ENCODE peak calls at places on chromosomes 1 and 21, in five cellular contexts. One of them, this sample, is unnamed.

GRCh38 chr1:1550591-1551432 is 10.4 kb upstream of the TMEM240 start:
- DNase-seq in Daoy: no peak
- DNase-seq in Kasumi-1: peak; percentile 37
- DNase-seq in HT-29: peak; percentile 24
- DNase-seq in activated naive CD4-positive, alpha-beta T cell treated with anti-CD3 and anti-CD28 coated beads, Interleukin-2, amount 10 ng/mL, durations not matched to agents 7 days and 5 days: no peak
- DNase-seq in this sample: no peak

GRCh38 chr21:14243877-14244276 is 27.9 kb downstream of the RBM11 start:
- DNase-seq in activated naive CD4-positive, alpha-beta T cell treated with anti-CD3 and anti-CD28 coated beads, Interleukin-2, amount 10 ng/mL, durations not matched to agents 7 days and 5 days: no peak
- DNase-seq in Daoy: no peak
- DNase-seq in Kasumi-1: no peak
- DNase-seq in HT-29: no peak
- DNase-seq in this sample: peak; percentile 8

GRCh38 chr21:14259669-14260458 is 43.9 kb downstream of the RBM11 start:
- DNase-seq in Daoy: peak; percentile 29
- DNase-seq in HT-29: peak; percentile 60
- DNase-seq in Kasumi-1: peak; percentile 67
- DNase-seq in activated naive CD4-positive, alpha-beta T cell treated with anti-CD3 and anti-CD28 coated beads, Interleukin-2, amount 10 ng/mL, durations not matched to agents 7 days and 5 days: no peak
- DNase-seq in this sample: peak; percentile 81

GRCh38 chr1:173050865-173051264 is at the start of gene TNFSF18:
- DNase-seq in Daoy: peak; percentile 71
- DNase-seq in activated naive CD4-positive, alpha-beta T cell treated with anti-CD3 and anti-CD28 coated beads, Interleukin-2, amount 10 ng/mL, durations not matched to agents 7 days and 5 days: no peak
- DNase-seq in HT-29: no peak
- DNase-seq in Kasumi-1: no peak
- DNase-seq in this sample: no peak

GRCh38 chr1:78604643-78605042 is 15.6 kb upstream of the IFI44L start:
- DNase-seq in HT-29: no peak
- DNase-seq in Kasumi-1: no peak
- DNase-seq in Daoy: no peak
- DNase-seq in activated naive CD4-positive, alpha-beta T cell treated with anti-CD3 and anti-CD28 coated beads, Interleukin-2, amount 10 ng/mL, durations not matched to agents 7 days and 5 days: no peak
- DNase-seq in this sample: no peak

GRCh38 chr1:72481420-72481819 is 199.1 kb upstream of the NEGR1 start:
- DNase-seq in Daoy: no peak
- DNase-seq in Kasumi-1: no peak
- DNase-seq in HT-29: no peak
- DNase-seq in activated naive CD4-positive, alpha-beta T cell treated with anti-CD3 and anti-CD28 coated beads, Interleukin-2, amount 10 ng/mL, durations not matched to agents 7 days and 5 days: no peak
- DNase-seq in this sample: no peak

GRCh38 chr1:225152061-225152460 is 222.6 kb downstream of the DNAH14 start:
- DNase-seq in HT-29: no peak
- DNase-seq in activated naive CD4-positive, alpha-beta T cell treated with anti-CD3 and anti-CD28 coated beads, Interleukin-2, amount 10 ng/mL, durations not matched to agents 7 days and 5 days: no peak
- DNase-seq in Daoy: no peak
- DNase-seq in Kasumi-1: no peak
- DNase-seq in this sample: no peak

GRCh38 chr1:115680730-115681111 is 39.0 kb downstream of the VANGL1 start:
- DNase-seq in activated naive CD4-positive, alpha-beta T cell treated with anti-CD3 and anti-CD28 coated beads, Interleukin-2, amount 10 ng/mL, durations not matched to agents 7 days and 5 days: no peak
- DNase-seq in Kasumi-1: no peak
- DNase-seq in Daoy: no peak
- DNase-seq in HT-29: no peak
- DNase-seq in this sample: no peak

GRCh38 chr1:111948209-111949131 is 41.0 kb downstream of the KCND3 start:
- DNase-seq in activated naive CD4-positive, alpha-beta T cell treated with anti-CD3 and anti-CD28 coated beads, Interleukin-2, amount 10 ng/mL, durations not matched to agents 7 days and 5 days: no peak
- DNase-seq in Daoy: peak; percentile 94
- DNase-seq in Kasumi-1: no peak
- DNase-seq in HT-29: peak; percentile 21
- DNase-seq in this sample: no peak

This sample was measured in NT2/D1.